ENCODE peak calls at places on chromosomes 3 and 15, in four cellular contexts. One of them, this sample, is unnamed.

GRCh38 chr3:43180027-43180426 is 74.1 kb upstream of the POMGNT2 start:
- DNase-seq in stimulated activated CD4-positive, alpha-beta T cell treated with anti-CD3 and anti-CD28 coated beads, Interleukin-12 subunit alpha, Interleukin-12 subunit beta, amount 100 ng/mL, for 4 hours: no peak
- DNase-seq in activated CD8-positive, alpha-beta memory T cell treated with anti-CD3 and anti-CD28 coated beads for 48 hours: no peak
- DNase-seq in posterior cingulate gyrus: no peak
- DNase-seq in this sample: peak

GRCh38 chr3:182294696-182295095 is 498.6 kb upstream of the ATP11B start:
- DNase-seq in stimulated activated CD4-positive, alpha-beta T cell treated with anti-CD3 and anti-CD28 coated beads, Interleukin-12 subunit alpha, Interleukin-12 subunit beta, amount 100 ng/mL, for 4 hours: no peak
- DNase-seq in activated CD8-positive, alpha-beta memory T cell treated with anti-CD3 and anti-CD28 coated beads for 48 hours: no peak
- DNase-seq in posterior cingulate gyrus: no peak
- DNase-seq in this sample: no peak

GRCh38 chr15:75454471-75455418 is 3.3 kb upstream of the SIN3A start:
- DNase-seq in stimulated activated CD4-positive, alpha-beta T cell treated with anti-CD3 and anti-CD28 coated beads, Interleukin-12 subunit alpha, Interleukin-12 subunit beta, amount 100 ng/mL, for 4 hours: peak
- DNase-seq in activated CD8-positive, alpha-beta memory T cell treated with anti-CD3 and anti-CD28 coated beads for 48 hours: peak
- DNase-seq in posterior cingulate gyrus: peak
- DNase-seq in this sample: no peak

GRCh38 chr3:137988982-137989381 is 21.0 kb upstream of the CLDN18 start:
- DNase-seq in stimulated activated CD4-positive, alpha-beta T cell treated with anti-CD3 and anti-CD28 coated beads, Interleukin-12 subunit alpha, Interleukin-12 subunit beta, amount 100 ng/mL, for 4 hours: no peak
- DNase-seq in activated CD8-positive, alpha-beta memory T cell treated with anti-CD3 and anti-CD28 coated beads for 48 hours: no peak
- DNase-seq in posterior cingulate gyrus: no peak
- DNase-seq in this sample: no peak

GRCh38 chr3:23455084-23455483 is 252.0 kb downstream of the UBE2E2 start:
- DNase-seq in stimulated activated CD4-positive, alpha-beta T cell treated with anti-CD3 and anti-CD28 coated beads, Interleukin-12 subunit alpha, Interleukin-12 subunit beta, amount 100 ng/mL, for 4 hours: no peak
- DNase-seq in activated CD8-positive, alpha-beta memory T cell treated with anti-CD3 and anti-CD28 coated beads for 48 hours: no peak
- DNase-seq in posterior cingulate gyrus: no peak
- DNase-seq in this sample: peak

GRCh38 chr3:14120111-14120920 is 4.4 kb downstream of the CHCHD4 start:
- DNase-seq in stimulated activated CD4-positive, alpha-beta T cell treated with anti-CD3 and anti-CD28 coated beads, Interleukin-12 subunit alpha, Interleukin-12 subunit beta, amount 100 ng/mL, for 4 hours: no peak
- DNase-seq in activated CD8-positive, alpha-beta memory T cell treated with anti-CD3 and anti-CD28 coated beads for 48 hours: no peak
- DNase-seq in posterior cingulate gyrus: no peak
- DNase-seq in this sample: no peak

GRCh38 chr3:107753494-107753893 is 230.7 kb downstream of the BBX start:
- DNase-seq in stimulated activated CD4-positive, alpha-beta T cell treated with anti-CD3 and anti-CD28 coated beads, Interleukin-12 subunit alpha, Interleukin-12 subunit beta, amount 100 ng/mL, for 4 hours: no peak
- DNase-seq in activated CD8-positive, alpha-beta memory T cell treated with anti-CD3 and anti-CD28 coated beads for 48 hours: no peak
- DNase-seq in posterior cingulate gyrus: peak
- DNase-seq in this sample: no peak

GRCh38 chr15:60912984-60913697 is 316.0 kb downstream of the RORA start:
- DNase-seq in stimulated activated CD4-positive, alpha-beta T cell treated with anti-CD3 and anti-CD28 coated beads, Interleukin-12 subunit alpha, Interleukin-12 subunit beta, amount 100 ng/mL, for 4 hours: no peak
- DNase-seq in activated CD8-positive, alpha-beta memory T cell treated with anti-CD3 and anti-CD28 coated beads for 48 hours: no peak
- DNase-seq in posterior cingulate gyrus: no peak
- DNase-seq in this sample: no peak

GRCh38 chr3:16060358-16060852 is 114.1 kb upstream of the GALNT15 start:
- DNase-seq in stimulated activated CD4-positive, alpha-beta T cell treated with anti-CD3 and anti-CD28 coated beads, Interleukin-12 subunit alpha, Interleukin-12 subunit beta, amount 100 ng/mL, for 4 hours: no peak
- DNase-seq in activated CD8-positive, alpha-beta memory T cell treated with anti-CD3 and anti-CD28 coated beads for 48 hours: no peak
- DNase-seq in posterior cingulate gyrus: no peak
- DNase-seq in this sample: peak

GRCh38 chr15:55279746-55280351 is 9.8 kb downstream of the RAB27A start:
- DNase-seq in stimulated activated CD4-positive, alpha-beta T cell treated with anti-CD3 and anti-CD28 coated beads, Interleukin-12 subunit alpha, Interleukin-12 subunit beta, amount 100 ng/mL, for 4 hours: no peak
- DNase-seq in activated CD8-positive, alpha-beta memory T cell treated with anti-CD3 and anti-CD28 coated beads for 48 hours: no peak
- DNase-seq in posterior cingulate gyrus: no peak
- DNase-seq in this sample: peak

GRCh38 chr15:40871749-40872617 is 2.1 kb downstream of the RHOV start:
- DNase-seq in stimulated activated CD4-positive, alpha-beta T cell treated with anti-CD3 and anti-CD28 coated beads, Interleukin-12 subunit alpha, Interleukin-12 subunit beta, amount 100 ng/mL, for 4 hours: no peak
- DNase-seq in activated CD8-positive, alpha-beta memory T cell treated with anti-CD3 and anti-CD28 coated beads for 48 hours: no peak
- DNase-seq in posterior cingulate gyrus: peak
- DNase-seq in this sample: no peak

GRCh38 chr15:71195242-71195641 is 80.0 kb downstream of the THSD4 start:
- DNase-seq in stimulated activated CD4-positive, alpha-beta T cell treated with anti-CD3 and anti-CD28 coated beads, Interleukin-12 subunit alpha, Interleukin-12 subunit beta, amount 100 ng/mL, for 4 hours: no peak
- DNase-seq in activated CD8-positive, alpha-beta memory T cell treated with anti-CD3 and anti-CD28 coated beads for 48 hours: no peak
- DNase-seq in posterior cingulate gyrus: no peak
- DNase-seq in this sample: no peak

GRCh38 chr15:63335543-63336240 is 46.0 kb downstream of the CA12 start:
- DNase-seq in stimulated activated CD4-positive, alpha-beta T cell treated with anti-CD3 and anti-CD28 coated beads, Interleukin-12 subunit alpha, Interleukin-12 subunit beta, amount 100 ng/mL, for 4 hours: no peak
- DNase-seq in activated CD8-positive, alpha-beta memory T cell treated with anti-CD3 and anti-CD28 coated beads for 48 hours: no peak
- DNase-seq in posterior cingulate gyrus: no peak
- DNase-seq in this sample: no peak

GRCh38 chr3:177624523-177625495 is 427.5 kb upstream of the TBL1XR1 start:
- DNase-seq in stimulated activated CD4-positive, alpha-beta T cell treated with anti-CD3 and anti-CD28 coated beads, Interleukin-12 subunit alpha, Interleukin-12 subunit beta, amount 100 ng/mL, for 4 hours: no peak
- DNase-seq in activated CD8-positive, alpha-beta memory T cell treated with anti-CD3 and anti-CD28 coated beads for 48 hours: no peak
- DNase-seq in posterior cingulate gyrus: no peak
- DNase-seq in this sample: no peak

GRCh38 chr15:92714071-92714456 is 58.5 kb upstream of the FAM174B start:
- DNase-seq in stimulated activated CD4-positive, alpha-beta T cell treated with anti-CD3 and anti-CD28 coated beads, Interleukin-12 subunit alpha, Interleukin-12 subunit beta, amount 100 ng/mL, for 4 hours: no peak
- DNase-seq in activated CD8-positive, alpha-beta memory T cell treated with anti-CD3 and anti-CD28 coated beads for 48 hours: no peak
- DNase-seq in posterior cingulate gyrus: peak
- DNase-seq in this sample: peak

GRCh38 chr3:183878071-183878470 is 6.6 kb downstream of the PARL start:
- DNase-seq in stimulated activated CD4-positive, alpha-beta T cell treated with anti-CD3 and anti-CD28 coated beads, Interleukin-12 subunit alpha, Interleukin-12 subunit beta, amount 100 ng/mL, for 4 hours: no peak
- DNase-seq in activated CD8-positive, alpha-beta memory T cell treated with anti-CD3 and anti-CD28 coated beads for 48 hours: no peak
- DNase-seq in posterior cingulate gyrus: no peak
- DNase-seq in this sample: no peak

GRCh38 chr3:71585126-71585525 is 1.6 kb upstream of the FOXP1 start:
- DNase-seq in stimulated activated CD4-positive, alpha-beta T cell treated with anti-CD3 and anti-CD28 coated beads, Interleukin-12 subunit alpha, Interleukin-12 subunit beta, amount 100 ng/mL, for 4 hours: no peak
- DNase-seq in activated CD8-positive, alpha-beta memory T cell treated with anti-CD3 and anti-CD28 coated beads for 48 hours: no peak
- DNase-seq in posterior cingulate gyrus: no peak
- DNase-seq in this sample: no peak

GRCh38 chr3:142086581-142087090 is 62.7 kb downstream of the TFDP2 start:
- DNase-seq in stimulated activated CD4-positive, alpha-beta T cell treated with anti-CD3 and anti-CD28 coated beads, Interleukin-12 subunit alpha, Interleukin-12 subunit beta, amount 100 ng/mL, for 4 hours: no peak
- DNase-seq in activated CD8-positive, alpha-beta memory T cell treated with anti-CD3 and anti-CD28 coated beads for 48 hours: no peak
- DNase-seq in posterior cingulate gyrus: no peak
- DNase-seq in this sample: no peak

This sample was measured in AG09309.